ENCODE peak calls at places on chromosomes 1 and 21, in five cellular contexts. X is choroid plexus epithelial cell, B is T-helper 2 cell, S is cardiac muscle cell, I is iPS-NIHi11. M is an unnamed sample.
A peak's percentile ranks its signal among the peaks of the same experiment; 100 is the strongest.

GRCh38 chr1:44359234-44359937 is 4.3 kb upstream of the ERI3 start:
- DNase-seq in I (no peak), X (no peak), B (no peak), S (no peak), M (no peak)

GRCh38 chr1:44531785-44532566 is 126.9 kb downstream of the RNF220 start:
- DNase-seq in B (no peak), S (peak; percentile 37), I (no peak), X (peak; percentile 38), M (peak; percentile 14)

GRCh38 chr1:235720544-235720943 is 71.0 kb upstream of the GNG4 start:
- DNase-seq in B (no peak), S (no peak), X (no peak), I (no peak), M (peak; percentile 68)

GRCh38 chr1:175479521-175480342 is 263.7 kb downstream of the TNR start:
- DNase-seq in B (no peak), I (no peak), S (no peak), X (peak; percentile 4), M (no peak)

GRCh38 chr1:97190326-97190725 is 468.7 kb downstream of the PTBP2 start:
- DNase-seq in S (no peak), I (no peak), B (no peak), X (peak; percentile 62), M (peak; percentile 69)

GRCh38 chr21:29074783-29075182 is 1.3 kb upstream of the CCT8 start:
- DNase-seq in I (no peak), S (no peak), X (no peak), B (no peak), M (no peak)

GRCh38 chr21:42287193-42288083 is 27.8 kb downstream of the TFF3 start:
- DNase-seq in I (no peak), S (no peak), B (no peak), X (no peak), M (no peak)

GRCh38 chr1:6245869-6246496 is 2.0 kb downstream of the HES3 start:
- DNase-seq in I (peak; percentile 82), B (no peak), X (no peak), S (no peak), M (no peak)

GRCh38 chr1:93079685-93080141 is 630 bp downstream of the MTF2 start:
- DNase-seq in S (peak; percentile 23), B (peak; percentile 17), I (peak; percentile 53), X (no peak), M (peak; percentile 10)

GRCh38 chr1:235073331-235073967 is 55.2 kb downstream of the TOMM20 start:
- DNase-seq in S (no peak), I (no peak), X (no peak), B (no peak), M (no peak)